ENCODE peak calls at places on chromosomes 16 and 17, in six cellular contexts. One of them, this sample, is unnamed.

GRCh38 chr17:68428498-68429172 is 28.7 kb downstream of the WIPI1 start:
- DNase-seq in neural progenitor cell: no peak
- DNase-seq in heart right ventricle: no peak
- DNase-seq in A549: no peak
- DNase-seq in right lobe of liver: no peak
- DNase-seq in H9: no peak
- DNase-seq in this sample: no peak

GRCh38 chr17:81052199-81052997 is 17.4 kb downstream of the BAIAP2 start:
- DNase-seq in neural progenitor cell: no peak
- DNase-seq in heart right ventricle: no peak
- DNase-seq in A549: no peak
- DNase-seq in right lobe of liver: peak; percentile 28
- DNase-seq in H9: peak; percentile 51
- DNase-seq in this sample: no peak

GRCh38 chr17:66633322-66633965 is 201.5 kb upstream of the CACNG5 start:
- DNase-seq in neural progenitor cell: no peak
- DNase-seq in heart right ventricle: no peak
- DNase-seq in A549: no peak
- DNase-seq in right lobe of liver: no peak
- DNase-seq in H9: no peak
- DNase-seq in this sample: no peak

GRCh38 chr16:67719778-67720144 is 645 bp upstream of the GFOD2 start:
- DNase-seq in neural progenitor cell: peak; percentile 57
- DNase-seq in heart right ventricle: peak; percentile 37
- DNase-seq in A549: peak; percentile 21
- DNase-seq in right lobe of liver: no peak
- DNase-seq in H9: no peak
- DNase-seq in this sample: no peak

GRCh38 chr17:43987131-43988021 is 17.0 kb upstream of the NAGS start:
- DNase-seq in neural progenitor cell: no peak
- DNase-seq in heart right ventricle: no peak
- DNase-seq in A549: no peak
- DNase-seq in right lobe of liver: no peak
- DNase-seq in H9: no peak
- DNase-seq in this sample: no peak

GRCh38 chr16:89201467-89202377 is 1.4 kb upstream of the SLC22A31 start:
- DNase-seq in neural progenitor cell: peak; percentile 95
- DNase-seq in heart right ventricle: peak; percentile 28
- DNase-seq in A549: peak; percentile 87
- DNase-seq in right lobe of liver: peak; percentile 71
- DNase-seq in H9: peak; percentile 89
- DNase-seq in this sample: peak; percentile 85

GRCh38 chr17:7880076-7880868 is 8.3 kb upstream of the CHD3 start:
- DNase-seq in neural progenitor cell: no peak
- DNase-seq in heart right ventricle: no peak
- DNase-seq in A549: no peak
- DNase-seq in right lobe of liver: no peak
- DNase-seq in H9: no peak
- DNase-seq in this sample: no peak

GRCh38 chr17:6660765-6661463 is 9.4 kb downstream of the C17orf100 start:
- DNase-seq in neural progenitor cell: no peak
- DNase-seq in heart right ventricle: no peak
- DNase-seq in A549: no peak
- DNase-seq in right lobe of liver: no peak
- DNase-seq in H9: peak; percentile 24
- DNase-seq in this sample: no peak

GRCh38 chr16:3454093-3454492 is 10.6 kb downstream of the NAA60 start:
- DNase-seq in neural progenitor cell: no peak
- DNase-seq in heart right ventricle: no peak
- DNase-seq in A549: peak; percentile 35
- DNase-seq in right lobe of liver: no peak
- DNase-seq in H9: peak; percentile 50
- DNase-seq in this sample: no peak

GRCh38 chr17:16419074-16419928 is 3.9 kb downstream of the TRPV2 start:
- DNase-seq in neural progenitor cell: no peak
- DNase-seq in heart right ventricle: no peak
- DNase-seq in A549: peak; percentile 58
- DNase-seq in right lobe of liver: no peak
- DNase-seq in H9: no peak
- DNase-seq in this sample: no peak

GRCh38 chr16:23365602-23366240 is 63.6 kb downstream of the SCNN1B start:
- DNase-seq in neural progenitor cell: no peak
- DNase-seq in heart right ventricle: no peak
- DNase-seq in A549: peak; percentile 40
- DNase-seq in right lobe of liver: no peak
- DNase-seq in H9: no peak
- DNase-seq in this sample: peak; percentile 48

GRCh38 chr17:2399572-2400473 is 1.0 kb downstream of the MNT start:
- DNase-seq in neural progenitor cell: peak; percentile 98
- DNase-seq in heart right ventricle: peak; percentile 94
- DNase-seq in A549: peak; percentile 98
- DNase-seq in right lobe of liver: peak; percentile 97
- DNase-seq in H9: peak; percentile 99
- DNase-seq in this sample: peak; percentile 93

GRCh38 chr16:23595246-23595950 is 718 bp downstream of the NDUFAB1 start:
- DNase-seq in neural progenitor cell: no peak
- DNase-seq in heart right ventricle: no peak
- DNase-seq in A549: no peak
- DNase-seq in right lobe of liver: no peak
- DNase-seq in H9: no peak
- DNase-seq in this sample: no peak

GRCh38 chr16:13118091-13118490 is 216.7 kb downstream of the SHISA9 start:
- DNase-seq in neural progenitor cell: no peak
- DNase-seq in heart right ventricle: no peak
- DNase-seq in A549: no peak
- DNase-seq in right lobe of liver: no peak
- DNase-seq in H9: no peak
- DNase-seq in this sample: no peak

GRCh38 chr16:19088341-19088916 is 21.0 kb downstream of the COQ7 start:
- DNase-seq in neural progenitor cell: no peak
- DNase-seq in heart right ventricle: no peak
- DNase-seq in A549: no peak
- DNase-seq in right lobe of liver: no peak
- DNase-seq in H9: no peak
- DNase-seq in this sample: no peak

GRCh38 chr17:57498443-57498842 is 242.1 kb downstream of the MSI2 start:
- DNase-seq in neural progenitor cell: no peak
- DNase-seq in heart right ventricle: no peak
- DNase-seq in A549: no peak
- DNase-seq in right lobe of liver: no peak
- DNase-seq in H9: no peak
- DNase-seq in this sample: no peak
- H3K4me1 ChIP-seq in neural progenitor cell: no peaks in the 10 kb centered on the region
- H3K4me1 ChIP-seq in heart right ventricle: peaks cover 21% of the 10 kb centered on the region
- H3K4me1 ChIP-seq in A549: peaks cover 12% of the 10 kb centered on the region
- H3K4me1 ChIP-seq in right lobe of liver: peaks cover 7% of the 10 kb centered on the region
- H3K4me1 ChIP-seq in H9: no peaks in the 10 kb centered on the region
- H3K4me1 ChIP-seq in this sample: no peaks in the 10 kb centered on the region

GRCh38 chr17:38578229-38578628 is 27.5 kb downstream of the SRCIN1 start:
- DNase-seq in neural progenitor cell: peak; percentile 72
- DNase-seq in heart right ventricle: no peak
- DNase-seq in A549: no peak
- DNase-seq in right lobe of liver: no peak
- DNase-seq in H9: peak; percentile 95
- DNase-seq in this sample: no peak
- H3K9me3 ChIP-seq in neural progenitor cell: no peaks in the 10 kb centered on the region
- H3K9me3 ChIP-seq in heart right ventricle: no peaks in the 10 kb centered on the region
- H3K9me3 ChIP-seq in A549: no peaks in the 10 kb centered on the region
- H3K9me3 ChIP-seq in right lobe of liver: no peaks in the 10 kb centered on the region
- H3K9me3 ChIP-seq in H9: no peaks in the 10 kb centered on the region
- H3K9me3 ChIP-seq in this sample: no peaks in the 10 kb centered on the region

GRCh38 chr17:49403514-49404289 is 11.0 kb downstream of the PHB1 start:
- DNase-seq in neural progenitor cell: no peak
- DNase-seq in heart right ventricle: no peak
- DNase-seq in A549: no peak
- DNase-seq in right lobe of liver: no peak
- DNase-seq in H9: no peak
- DNase-seq in this sample: no peak

GRCh38 chr17:49402706-49403105 is 12.0 kb downstream of the PHB1 start:
- DNase-seq in neural progenitor cell: peak; percentile 17
- DNase-seq in heart right ventricle: no peak
- DNase-seq in A549: no peak
- DNase-seq in right lobe of liver: no peak
- DNase-seq in H9: no peak
- DNase-seq in this sample: no peak

GRCh38 chr17:49401971-49402491 is 12.7 kb downstream of the PHB1 start:
- DNase-seq in neural progenitor cell: peak; percentile 23
- DNase-seq in heart right ventricle: no peak
- DNase-seq in A549: no peak
- DNase-seq in right lobe of liver: no peak
- DNase-seq in H9: no peak
- DNase-seq in this sample: no peak

GRCh38 chr17:49397586-49397985 is 17.1 kb downstream of the PHB1 start:
- DNase-seq in neural progenitor cell: no peak
- DNase-seq in heart right ventricle: no peak
- DNase-seq in A549: no peak
- DNase-seq in right lobe of liver: no peak
- DNase-seq in H9: no peak
- DNase-seq in this sample: no peak

GRCh38 chr17:49399995-49400394 is 14.7 kb downstream of the PHB1 start:
- DNase-seq in neural progenitor cell: no peak
- DNase-seq in heart right ventricle: no peak
- DNase-seq in A549: no peak
- DNase-seq in right lobe of liver: no peak
- DNase-seq in H9: no peak
- DNase-seq in this sample: no peak
- H3K4me1 ChIP-seq in neural progenitor cell: peaks cover 15% of the 10 kb centered on the region
- H3K4me1 ChIP-seq in heart right ventricle: no peaks in the 10 kb centered on the region
- H3K4me1 ChIP-seq in A549: no peaks in the 10 kb centered on the region
- H3K4me1 ChIP-seq in right lobe of liver: no peaks in the 10 kb centered on the region
- H3K4me1 ChIP-seq in H9: no peaks in the 10 kb centered on the region
- H3K4me1 ChIP-seq in this sample: no peaks in the 10 kb centered on the region

GRCh38 chr17:82946081-82946480 is 106.3 kb upstream of the ZNF750 start:
- DNase-seq in neural progenitor cell: no peak
- DNase-seq in heart right ventricle: no peak
- DNase-seq in A549: no peak
- DNase-seq in right lobe of liver: no peak
- DNase-seq in H9: no peak
- DNase-seq in this sample: no peak

GRCh38 chr17:82943339-82943738 is 103.5 kb upstream of the ZNF750 start:
- DNase-seq in neural progenitor cell: no peak
- DNase-seq in heart right ventricle: no peak
- DNase-seq in A549: no peak
- DNase-seq in right lobe of liver: peak; percentile 5
- DNase-seq in H9: no peak
- DNase-seq in this sample: peak; percentile 31

GRCh38 chr17:82942166-82943130 is 102.6 kb upstream of the ZNF750 start:
- DNase-seq in neural progenitor cell: no peak
- DNase-seq in heart right ventricle: no peak
- DNase-seq in A549: no peak
- DNase-seq in right lobe of liver: peak; percentile 10
- DNase-seq in H9: no peak
- DNase-seq in this sample: peak; percentile 34

GRCh38 chr17:82944990-82945389 is 105.2 kb upstream of the ZNF750 start:
- DNase-seq in neural progenitor cell: no peak
- DNase-seq in heart right ventricle: no peak
- DNase-seq in A549: no peak
- DNase-seq in right lobe of liver: no peak
- DNase-seq in H9: no peak
- DNase-seq in this sample: no peak

DNA sequence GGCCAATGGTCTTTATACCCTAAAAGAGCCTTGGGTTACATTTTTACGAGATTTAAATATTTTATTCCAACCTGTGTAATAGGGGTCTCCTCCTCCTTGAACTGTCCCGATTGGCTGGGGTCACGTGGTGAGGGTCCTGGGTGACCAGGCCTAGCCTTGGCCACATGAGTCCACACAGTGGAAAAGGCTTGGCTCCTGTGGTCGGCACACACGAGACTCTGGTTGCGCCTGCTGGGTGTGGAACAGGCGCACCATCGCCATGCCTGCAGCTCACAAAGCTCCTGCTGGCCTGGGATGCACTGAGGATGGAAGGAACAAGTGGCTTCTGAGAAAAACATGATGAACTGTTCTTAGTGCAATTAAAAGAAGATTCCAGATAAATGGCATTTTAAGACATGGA is 103.9 kb upstream of the ZNF750 start:
- DNase-seq in neural progenitor cell: no peak
- DNase-seq in heart right ventricle: no peak
- DNase-seq in A549: no peak
- DNase-seq in right lobe of liver: no peak
- DNase-seq in H9: no peak
- DNase-seq in this sample: peak; percentile 23
- H3K9me3 ChIP-seq in neural progenitor cell: peaks cover 22% of the 10 kb centered on the region
- H3K9me3 ChIP-seq in heart right ventricle: peaks cover 37% of the 10 kb centered on the region
- H3K9me3 ChIP-seq in A549: peaks cover 57% of the 10 kb centered on the region
- H3K9me3 ChIP-seq in right lobe of liver: no peaks in the 10 kb centered on the region
- H3K9me3 ChIP-seq in H9: peaks cover 60% of the 10 kb centered on the region
- H3K9me3 ChIP-seq in this sample: no peaks in the 10 kb centered on the region

GRCh38 chr16:81841709-81842108 is 62.6 kb downstream of the PLCG2 start:
- DNase-seq in neural progenitor cell: no peak
- DNase-seq in heart right ventricle: no peak
- DNase-seq in A549: no peak
- DNase-seq in right lobe of liver: no peak
- DNase-seq in H9: no peak
- DNase-seq in this sample: no peak

GRCh38 chr16:81842564-81843242 is 63.6 kb downstream of the PLCG2 start:
- DNase-seq in neural progenitor cell: no peak
- DNase-seq in heart right ventricle: no peak
- DNase-seq in A549: no peak
- DNase-seq in right lobe of liver: no peak
- DNase-seq in H9: no peak
- DNase-seq in this sample: no peak

GRCh38 chr16:81838794-81839193 is 59.7 kb downstream of the PLCG2 start:
- DNase-seq in neural progenitor cell: no peak
- DNase-seq in heart right ventricle: no peak
- DNase-seq in A549: no peak
- DNase-seq in right lobe of liver: no peak
- DNase-seq in H9: no peak
- DNase-seq in this sample: no peak

GRCh38 chr16:81846105-81846504 is 67.0 kb downstream of the PLCG2 start:
- DNase-seq in neural progenitor cell: no peak
- DNase-seq in heart right ventricle: no peak
- DNase-seq in A549: peak; percentile 20
- DNase-seq in right lobe of liver: no peak
- DNase-seq in H9: no peak
- DNase-seq in this sample: no peak

DNA sequence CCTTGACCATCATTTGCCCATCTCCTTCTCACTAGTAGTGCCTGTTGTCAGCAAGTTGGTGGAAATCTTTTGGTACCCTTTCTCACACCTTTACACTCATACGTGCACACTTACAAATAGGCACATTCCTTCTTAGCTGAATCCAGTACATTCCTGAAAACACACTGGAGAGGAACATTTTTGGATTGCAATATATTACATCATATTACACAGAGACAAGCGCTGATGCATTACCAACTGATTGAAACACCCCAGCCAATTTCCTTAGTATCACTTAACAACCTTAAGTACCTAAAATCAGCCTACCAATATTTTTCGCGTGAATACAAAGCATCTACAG is 64.1 kb downstream of the PLCG2 start:
- DNase-seq in neural progenitor cell: no peak
- DNase-seq in heart right ventricle: no peak
- DNase-seq in A549: no peak
- DNase-seq in right lobe of liver: no peak
- DNase-seq in H9: no peak
- DNase-seq in this sample: no peak
- H3K4me1 ChIP-seq in neural progenitor cell: peaks cover 5% of the 10 kb centered on the region
- H3K4me1 ChIP-seq in heart right ventricle: no peaks in the 10 kb centered on the region
- H3K4me1 ChIP-seq in A549: peaks cover 6% of the 10 kb centered on the region
- H3K4me1 ChIP-seq in right lobe of liver: no peaks in the 10 kb centered on the region
- H3K4me1 ChIP-seq in H9: no peaks in the 10 kb centered on the region
- H3K4me1 ChIP-seq in this sample: no peaks in the 10 kb centered on the region